ENCODE peak calls at places on chromosomes 11 and 22, in ten cellular contexts. W is astrocyte of the cerebellum, H is Peyer's patch, I is nephron progenitor cell, L is MCF 10A, B is AG10803, A is endothelial cell, E is WTC11, C is A549, N is RWPE1. Y is an unnamed sample.

GRCh38 chr22:23925020-23925606 is 30.9 kb downstream of the MIF start:
- DNase-seq in W (no peak), H (no peak), I (no peak), L (no peak), B (no peak), A (no peak), E (no peak), C (no peak), N (no peak), Y (no peak)

GRCh38 chr11:9251306-9251705 is 13.8 kb downstream of the DENND5A start:
- DNase-seq in W (no peak), H (no peak), I (no peak), L (peak), B (no peak), A (no peak), E (no peak), C (no peak), N (peak), Y (no peak)

GRCh38 chr11:34570584-34570983 is 50.3 kb upstream of the EHF start:
- DNase-seq in W (peak), H (no peak), I (no peak), L (peak), B (no peak), A (no peak), E (no peak), C (no peak), N (no peak), Y (no peak)

GRCh38 chr11:48093795-48094642 is 113.7 kb downstream of the PTPRJ start:
- DNase-seq in W (no peak), H (peak), I (no peak), L (no peak), B (peak), A (no peak), E (no peak), C (no peak), N (no peak), Y (no peak)

GRCh38 chr11:72084960-72085359 is 4.3 kb downstream of the LRRC51 start:
- DNase-seq in W (no peak), H (no peak), I (no peak), L (no peak), B (no peak), A (no peak), E (no peak), C (no peak), N (no peak), Y (no peak)

GRCh38 chr11:47924184-47924671 is 56.1 kb upstream of the PTPRJ start:
- DNase-seq in W (no peak), H (no peak), I (no peak), L (peak), B (peak), A (no peak), E (no peak), C (peak), N (peak), Y (no peak)

GRCh38 chr22:46998346-46998745 is 235.9 kb downstream of the TBC1D22A start:
- DNase-seq in W (no peak), H (no peak), I (no peak), L (no peak), B (no peak), A (no peak), E (no peak), C (no peak), N (no peak), Y (no peak)

GRCh38 chr22:38921126-38921525 is 36.3 kb upstream of the APOBEC3A start:
- DNase-seq in W (no peak), H (peak), I (no peak), L (peak), B (no peak), A (no peak), E (no peak), C (no peak), N (peak), Y (no peak)

GRCh38 chr11:117978982-117979381 is 7.2 kb upstream of the IL10RA start:
- DNase-seq in W (no peak), H (no peak), I (no peak), L (no peak), B (no peak), A (no peak), E (no peak), C (no peak), N (no peak), Y (no peak)

GRCh38 chr22:43094085-43094484 is 4.9 kb upstream of the TTLL1 start:
- DNase-seq in W (no peak), H (peak), I (no peak), L (peak), B (peak), A (no peak), E (no peak), C (peak), N (no peak), Y (no peak)

GRCh38 chr11:121482231-121483129 is 29.7 kb upstream of the SORL1-AS1 start:
- DNase-seq in W (no peak), H (peak), I (no peak), L (no peak), B (no peak), A (no peak), E (no peak), C (no peak), N (no peak), Y (peak)

GRCh38 chr11:18056561-18057181 is 10.6 kb upstream of the TPH1 start:
- DNase-seq in W (no peak), H (no peak), I (no peak), L (no peak), B (no peak), A (no peak), E (no peak), C (no peak), N (no peak), Y (no peak)

GRCh38 chr11:64060861-64061444 is 25.2 kb downstream of the FLRT1 start:
- DNase-seq in W (no peak), H (peak), I (peak), L (no peak), B (peak), A (peak), E (peak), C (peak), N (no peak), Y (peak)

GRCh38 chr11:15327786-15328231 is 213.1 kb downstream of the INSC start:
- DNase-seq in W (peak), H (peak), I (peak), L (peak), B (peak), A (peak), E (peak), C (peak), N (peak), Y (peak)

GRCh38 chr11:30710216-30710615 is 124.1 kb upstream of the MPPED2 start:
- DNase-seq in W (peak), H (no peak), I (no peak), L (no peak), B (peak), A (no peak), E (no peak), C (no peak), N (no peak), Y (no peak)

GRCh38 chr11:115724709-115725108 is 220.5 kb upstream of the CADM1 start:
- DNase-seq in W (no peak), H (no peak), I (no peak), L (no peak), B (peak), A (no peak), E (no peak), C (peak), N (no peak), Y (no peak)

GRCh38 chr11:69557266-69557665 is 75.8 kb downstream of the LINC01488 start:
- DNase-seq in W (no peak), H (peak), I (no peak), L (no peak), B (no peak), A (no peak), E (no peak), C (no peak), N (no peak), Y (no peak)

GRCh38 chr11:65712633-65713076 is 603 bp downstream of the KAT5 start:
- DNase-seq in W (no peak), H (no peak), I (no peak), L (no peak), B (no peak), A (no peak), E (no peak), C (no peak), N (no peak), Y (no peak)

GRCh38 chr11:44622190-44622650 is 56.8 kb downstream of the CD82 start:
- DNase-seq in W (no peak), H (peak), I (no peak), L (no peak), B (no peak), A (no peak), E (no peak), C (no peak), N (no peak), Y (peak)

GRCh38 chr11:7892751-7893356 is 38.2 kb downstream of the OR10A6 start:
- DNase-seq in W (peak), H (no peak), I (no peak), L (peak), B (peak), A (no peak), E (no peak), C (peak), N (peak), Y (peak)

GRCh38 chr11:123063396-123064267 is 1.7 kb upstream of the HSPA8 start:
- DNase-seq in W (peak), H (peak), I (no peak), L (peak), B (peak), A (peak), E (no peak), C (peak), N (no peak), Y (no peak)

GRCh38 chr22:21683401-21683811 is 17.6 kb downstream of the PPIL2 start:
- DNase-seq in W (no peak), H (no peak), I (no peak), L (no peak), B (no peak), A (no peak), E (no peak), C (no peak), N (no peak), Y (no peak)

GRCh38 chr22:31977141-31977781 is 32.9 kb downstream of the YWHAH start:
- DNase-seq in W (peak), H (peak), I (peak), L (peak), B (peak), A (peak), E (peak), C (peak), N (peak), Y (peak)

GRCh38 chr11:98940913-98941312 is 79.8 kb upstream of the CNTN5 start:
- DNase-seq in W (no peak), H (no peak), I (peak), L (peak), B (no peak), A (no peak), E (peak), C (no peak), N (peak), Y (no peak)

GRCh38 chr22:49660321-49660720 is 167.4 kb downstream of the BRD1 start:
- DNase-seq in W (no peak), H (no peak), I (no peak), L (no peak), B (no peak), A (no peak), E (no peak), C (no peak), N (no peak), Y (no peak)

GRCh38 chr11:31805037-31805628 is 6.0 kb downstream of the PAX6 start:
- DNase-seq in W (no peak), H (no peak), I (peak), L (no peak), B (no peak), A (no peak), E (peak), C (no peak), N (no peak), Y (peak)

GRCh38 chr22:39661842-39662676 is 91.5 kb downstream of the CACNA1I start:
- DNase-seq in W (no peak), H (peak), I (peak), L (no peak), B (no peak), A (no peak), E (peak), C (no peak), N (peak), Y (no peak)

GRCh38 chr22:40385041-40385782 is 14.8 kb downstream of the SGSM3 start:
- DNase-seq in W (no peak), H (no peak), I (no peak), L (no peak), B (no peak), A (no peak), E (no peak), C (no peak), N (no peak), Y (peak)

GRCh38 chr11:44577231-44577834 is 11.9 kb downstream of the CD82 start:
- DNase-seq in W (no peak), H (no peak), I (no peak), L (no peak), B (no peak), A (no peak), E (no peak), C (no peak), N (no peak), Y (no peak)

GRCh38 chr22:41478473-41478872 is 9.6 kb downstream of the ACO2 start:
- DNase-seq in W (no peak), H (no peak), I (no peak), L (no peak), B (no peak), A (no peak), E (no peak), C (no peak), N (no peak), Y (no peak)

GRCh38 chr22:41478891-41479521 is 10.1 kb downstream of the ACO2 start:
- DNase-seq in W (no peak), H (no peak), I (no peak), L (peak), B (peak), A (no peak), E (no peak), C (no peak), N (no peak), Y (peak)

GRCh38 chr22:41480397-41480735 is 11.4 kb downstream of the ACO2 start:
- DNase-seq in W (peak), H (no peak), I (no peak), L (peak), B (peak), A (no peak), E (no peak), C (no peak), N (no peak), Y (no peak)

GRCh38 chr22:41481131-41481830 is 12.4 kb downstream of the ACO2 start:
- DNase-seq in W (no peak), H (no peak), I (no peak), L (no peak), B (peak), A (no peak), E (no peak), C (no peak), N (no peak), Y (no peak)

DNA sequence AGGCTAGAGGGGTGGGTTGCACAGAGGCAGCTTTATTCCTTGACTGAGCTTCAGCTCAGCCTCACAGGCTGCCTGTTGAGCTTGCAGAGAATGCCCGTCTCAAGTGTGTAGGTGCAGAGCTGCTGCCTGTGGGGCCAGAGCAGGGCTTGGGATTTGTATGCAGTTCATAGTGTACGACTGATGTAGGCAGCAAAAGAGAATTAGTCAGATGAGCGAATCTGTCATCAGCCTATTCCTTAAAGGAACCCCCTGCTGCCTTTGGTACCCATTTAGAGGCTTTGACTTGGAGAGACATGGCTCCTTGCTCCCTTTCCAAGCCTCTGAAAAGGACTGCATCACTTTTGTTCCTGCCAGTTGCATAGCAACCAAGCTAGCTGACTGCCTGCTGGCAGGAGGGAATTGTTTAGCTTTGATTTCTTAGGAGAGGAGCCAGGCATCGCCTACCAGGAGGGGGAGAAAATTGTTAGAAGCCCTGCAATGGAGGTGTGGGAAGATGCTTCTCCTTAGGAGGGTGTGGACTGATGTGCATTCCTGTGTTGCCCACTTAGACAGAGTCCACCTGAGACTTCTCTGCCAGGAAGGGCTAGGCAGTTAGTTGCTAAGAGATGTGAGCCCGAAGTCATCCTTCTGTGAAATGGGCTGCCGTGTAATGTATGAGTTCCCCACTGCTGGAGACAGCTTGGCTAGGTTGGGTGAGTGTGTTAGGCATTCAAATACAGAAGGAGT is 10.9 kb downstream of the ACO2 start:
- DNase-seq in W (peak), H (no peak), I (no peak), L (peak), B (peak), A (no peak), E (peak), C (no peak), N (no peak), Y (no peak)
- TF ChIP-seq CTCF in W (peak), H (no peak), I (no peak), L (no peak), B (no peak), A (no peak), E (no peak), C (no peak), N (no peak), Y (no peak)

GRCh38 chr22:26825960-26826359 is 168.6 kb downstream of the MIAT start:
- DNase-seq in W (no peak), H (no peak), I (no peak), L (no peak), B (no peak), A (no peak), E (no peak), C (no peak), N (no peak), Y (no peak)

GRCh38 chr22:26826431-26826935 is 169.1 kb downstream of the MIAT start:
- DNase-seq in W (no peak), H (no peak), I (no peak), L (no peak), B (no peak), A (no peak), E (no peak), C (no peak), N (no peak), Y (no peak)

GRCh38 chr22:26823966-26824365 is 166.6 kb downstream of the MIAT start:
- DNase-seq in W (no peak), H (no peak), I (no peak), L (no peak), B (no peak), A (no peak), E (no peak), C (no peak), N (no peak), Y (no peak)

DNA sequence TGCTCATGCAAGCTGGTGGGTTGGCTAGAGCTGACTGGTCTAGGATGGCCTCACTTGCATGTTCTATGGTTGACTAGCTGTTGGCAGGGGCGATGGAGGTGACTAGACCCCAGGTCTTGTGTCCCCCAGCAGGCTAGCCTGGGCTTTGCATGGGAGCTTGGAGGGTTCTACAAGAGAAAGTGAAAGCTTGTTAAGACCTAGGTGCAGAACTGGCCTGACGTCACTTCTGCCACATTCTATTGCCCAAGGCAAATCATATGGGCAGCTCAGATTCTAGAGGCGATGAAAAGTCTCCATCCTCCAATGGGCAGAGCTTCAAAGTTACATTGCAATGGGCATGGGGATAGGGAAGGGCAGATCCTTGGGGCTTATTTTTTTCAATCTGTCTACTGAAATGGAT is 170.9 kb downstream of the MIAT start:
- DNase-seq in W (no peak), H (no peak), I (no peak), L (peak), B (peak), A (no peak), E (no peak), C (no peak), N (no peak), Y (peak)
- TF ChIP-seq CTCF in W (no peak), H (no peak), I (no peak), L (no peak), B (no peak), A (no peak), E (no peak), C (no peak), N (no peak), Y (no peak)

DNA sequence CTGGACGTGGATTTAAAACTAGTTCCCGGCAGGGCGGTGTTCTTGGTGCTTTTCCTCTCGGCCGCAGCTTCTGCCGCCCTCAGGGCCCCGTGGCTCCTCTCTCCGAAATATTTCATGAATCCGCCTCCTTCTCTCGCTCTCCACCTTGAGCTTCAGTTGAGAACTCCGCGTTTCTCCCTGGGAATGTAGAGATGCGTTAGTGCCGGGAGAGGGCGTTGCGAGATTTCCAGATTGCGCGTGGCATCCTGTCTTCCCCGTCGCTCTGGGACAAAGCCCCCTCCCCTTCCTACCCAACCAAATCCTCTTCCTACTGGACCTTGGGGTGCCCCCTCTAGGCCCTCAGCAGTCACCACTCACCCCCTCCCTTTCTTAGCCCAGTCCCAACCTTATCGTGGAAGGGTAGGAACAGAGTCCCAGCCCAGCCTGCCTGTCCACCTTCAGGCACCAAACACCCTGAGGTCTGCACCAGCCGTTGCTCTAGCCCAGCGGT is 15.5 kb upstream of the RAC2 start:
- DNase-seq in W (no peak), H (peak), I (peak), L (peak), B (peak), A (peak), E (peak), C (peak), N (peak), Y (no peak)
- TF ChIP-seq CTCF in W (peak), H (peak), I (peak), L (peak), B (peak), A (peak), E (no peak), C (peak), N (no peak), Y (peak)

DNA sequence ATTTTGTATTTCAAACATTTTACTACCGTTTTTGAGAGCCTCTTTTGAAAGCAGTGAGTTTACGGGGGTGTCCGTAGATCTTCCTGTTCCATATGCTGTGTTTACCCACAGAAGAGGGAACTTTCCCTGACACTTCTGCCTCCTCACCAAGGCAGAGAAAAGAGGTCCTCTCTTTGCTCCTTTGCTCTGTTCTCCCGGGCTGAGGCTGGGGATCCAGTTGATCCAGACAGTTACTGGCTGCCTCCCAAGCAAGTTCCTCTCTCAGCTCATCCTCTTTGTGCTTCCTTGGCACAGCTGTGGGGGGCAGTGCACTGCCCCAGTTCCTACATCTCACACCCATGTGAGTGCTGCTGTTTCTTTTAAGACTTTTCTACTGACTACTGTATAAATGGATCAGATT is 813.7 kb downstream of the NTM start:
- DNase-seq in W (no peak), H (no peak), I (no peak), L (no peak), B (no peak), A (no peak), E (no peak), C (no peak), N (no peak), Y (no peak)
- TF ChIP-seq CTCF in W (no peak), H (no peak), I (no peak), L (no peak), B (no peak), A (no peak), E (no peak), C (no peak), N (no peak), Y (no peak)

GRCh38 chr11:110433393-110434333 is 3.9 kb downstream of the FDX1 start:
- DNase-seq in W (no peak), H (no peak), I (no peak), L (peak), B (peak), A (no peak), E (no peak), C (peak), N (no peak), Y (peak)
- TF ChIP-seq CTCF in W (peak), H (peak), I (peak), L (peak), B (peak), A (peak), E (peak), C (peak), N (peak), Y (peak)

Y was measured in GM10248.